ENCODE peak calls at places on chromosomes 16 and 17, in six cellular contexts. One of them, this sample, is unnamed.

GRCh38 chr17:3740611-3741073 is 16.9 kb downstream of the HASPIN start:
- DNase-seq in hypothalamus: no peak
- DNase-seq in Kasumi-1: peak
- DNase-seq in activated T-cell treated with anti-CD3 and anti-CD28 coated beads, Interleukin-2, amount 50 U/mL, for 24 hours: peak
- DNase-seq in adrenal gland: no peak
- DNase-seq in prostate gland: no peak
- DNase-seq in this sample: no peak

GRCh38 chr16:81142864-81143263 is 46.7 kb upstream of the GCSH start:
- DNase-seq in prostate gland: no peak
- DNase-seq in Kasumi-1: no peak
- DNase-seq in activated T-cell treated with anti-CD3 and anti-CD28 coated beads, Interleukin-2, amount 50 U/mL, for 24 hours: no peak
- DNase-seq in adrenal gland: no peak
- DNase-seq in hypothalamus: no peak
- DNase-seq in this sample: no peak

GRCh38 chr17:9115446-9116265 is 94.3 kb downstream of the NTN1 start:
- DNase-seq in activated T-cell treated with anti-CD3 and anti-CD28 coated beads, Interleukin-2, amount 50 U/mL, for 24 hours: peak
- DNase-seq in adrenal gland: peak
- DNase-seq in prostate gland: peak
- DNase-seq in Kasumi-1: peak
- DNase-seq in hypothalamus: peak
- DNase-seq in this sample: no peak

GRCh38 chr16:24748242-24748641 is 18.8 kb downstream of the TNRC6A start:
- DNase-seq in Kasumi-1: peak
- DNase-seq in adrenal gland: peak
- DNase-seq in prostate gland: peak
- DNase-seq in hypothalamus: no peak
- DNase-seq in activated T-cell treated with anti-CD3 and anti-CD28 coated beads, Interleukin-2, amount 50 U/mL, for 24 hours: no peak
- DNase-seq in this sample: no peak

GRCh38 chr16:85168732-85169256 is 56.5 kb upstream of the CIBAR2 start:
- DNase-seq in Kasumi-1: no peak
- DNase-seq in hypothalamus: peak
- DNase-seq in activated T-cell treated with anti-CD3 and anti-CD28 coated beads, Interleukin-2, amount 50 U/mL, for 24 hours: no peak
- DNase-seq in adrenal gland: peak
- DNase-seq in prostate gland: no peak
- DNase-seq in this sample: no peak

GRCh38 chr17:39547713-39548478 is 59.8 kb downstream of the NEUROD2 start:
- DNase-seq in Kasumi-1: peak
- DNase-seq in prostate gland: peak
- DNase-seq in adrenal gland: peak
- DNase-seq in hypothalamus: peak
- DNase-seq in activated T-cell treated with anti-CD3 and anti-CD28 coated beads, Interleukin-2, amount 50 U/mL, for 24 hours: peak
- DNase-seq in this sample: no peak

GRCh38 chr17:50817838-50818237 is 17.5 kb upstream of the WFIKKN2 start:
- DNase-seq in Kasumi-1: no peak
- DNase-seq in prostate gland: no peak
- DNase-seq in activated T-cell treated with anti-CD3 and anti-CD28 coated beads, Interleukin-2, amount 50 U/mL, for 24 hours: no peak
- DNase-seq in hypothalamus: no peak
- DNase-seq in adrenal gland: no peak
- DNase-seq in this sample: no peak

GRCh38 chr17:48520631-48521045 is 10.2 kb downstream of the HOXB1 start:
- DNase-seq in adrenal gland: no peak
- DNase-seq in prostate gland: no peak
- DNase-seq in activated T-cell treated with anti-CD3 and anti-CD28 coated beads, Interleukin-2, amount 50 U/mL, for 24 hours: no peak
- DNase-seq in hypothalamus: no peak
- DNase-seq in Kasumi-1: no peak
- DNase-seq in this sample: no peak

GRCh38 chr17:4206945-4207344 is 56.8 kb downstream of the ANKFY1 start:
- DNase-seq in Kasumi-1: peak
- DNase-seq in hypothalamus: no peak
- DNase-seq in activated T-cell treated with anti-CD3 and anti-CD28 coated beads, Interleukin-2, amount 50 U/mL, for 24 hours: no peak
- DNase-seq in adrenal gland: no peak
- DNase-seq in prostate gland: no peak
- DNase-seq in this sample: no peak

GRCh38 chr17:51144266-51145022 is 8.9 kb upstream of the NME1 start:
- DNase-seq in activated T-cell treated with anti-CD3 and anti-CD28 coated beads, Interleukin-2, amount 50 U/mL, for 24 hours: no peak
- DNase-seq in Kasumi-1: no peak
- DNase-seq in hypothalamus: no peak
- DNase-seq in prostate gland: no peak
- DNase-seq in adrenal gland: no peak
- DNase-seq in this sample: no peak

GRCh38 chr16:720990-721764 is at the start of gene ANTKMT:
- DNase-seq in prostate gland: peak
- DNase-seq in hypothalamus: peak
- DNase-seq in Kasumi-1: no peak
- DNase-seq in activated T-cell treated with anti-CD3 and anti-CD28 coated beads, Interleukin-2, amount 50 U/mL, for 24 hours: peak
- DNase-seq in adrenal gland: peak
- DNase-seq in this sample: peak